ENCODE peak calls at places on chromosomes 3 and 15, in four cellular contexts. One of them, this sample, is unnamed.

GRCh38 chr3:134315286-134316106 is 58.8 kb downstream of the AMOTL2 start:
- DNase-seq in H7: no peak
- DNase-seq in GM06990: no peak
- DNase-seq in lower lobe of right lung: no peak
- DNase-seq in this sample: peak; percentile 99

GRCh38 chr15:62063851-62064635 is 2.7 kb upstream of the C2CD4A start:
- DNase-seq in GM06990: no peak
- DNase-seq in lower lobe of right lung: no peak
- DNase-seq in H7: no peak
- DNase-seq in this sample: peak; percentile 67

GRCh38 chr3:74613060-74613459 is 1.4 kb downstream of the CNTN3 start:
- DNase-seq in GM06990: no peak
- DNase-seq in lower lobe of right lung: no peak
- DNase-seq in H7: peak; percentile 5
- DNase-seq in this sample: no peak

GRCh38 chr15:101086394-101087171 is 165.3 kb downstream of the CHSY1 start:
- DNase-seq in H7: no peak
- DNase-seq in lower lobe of right lung: no peak
- DNase-seq in GM06990: no peak
- DNase-seq in this sample: no peak

GRCh38 chr3:101189786-101190185 is 130.6 kb downstream of the IMPG2 start:
- DNase-seq in lower lobe of right lung: no peak
- DNase-seq in H7: no peak
- DNase-seq in GM06990: no peak
- DNase-seq in this sample: no peak

GRCh38 chr3:50211930-50212329 is 6.9 kb downstream of the SLC38A3 start:
- DNase-seq in GM06990: no peak
- DNase-seq in lower lobe of right lung: no peak
- DNase-seq in H7: no peak
- DNase-seq in this sample: no peak

GRCh38 chr3:115403791-115404190 is 219.5 kb upstream of the GAP43 start:
- DNase-seq in H7: no peak
- DNase-seq in GM06990: no peak
- DNase-seq in lower lobe of right lung: no peak
- DNase-seq in this sample: no peak

GRCh38 chr3:122299872-122300460 is 25.1 kb upstream of the CSTA start:
- DNase-seq in lower lobe of right lung: no peak
- DNase-seq in H7: peak; percentile 69
- DNase-seq in GM06990: peak; percentile 30
- DNase-seq in this sample: no peak

DNA sequence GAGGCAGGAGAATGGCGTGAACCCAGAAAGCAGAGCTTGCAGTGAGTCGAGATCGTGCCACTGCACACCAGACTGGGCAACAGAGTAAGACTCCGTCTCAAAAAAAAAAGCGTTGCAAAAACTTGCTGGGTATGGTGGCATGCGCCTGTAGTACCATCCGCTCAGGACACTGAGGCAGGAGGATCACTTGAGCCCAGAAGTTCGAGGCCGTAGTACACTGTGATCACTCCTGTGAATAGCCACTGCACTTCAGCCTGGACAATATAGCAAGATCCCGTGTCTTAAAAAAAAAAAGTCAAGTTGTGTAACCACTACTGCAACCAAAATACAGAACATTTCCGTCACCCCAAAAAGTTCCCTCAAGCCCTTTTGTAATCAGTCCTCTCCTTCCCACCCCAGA is 1.5 kb downstream of the ARPC4 start:
- DNase-seq in GM06990: no peak
- DNase-seq in H7: no peak
- DNase-seq in lower lobe of right lung: no peak
- DNase-seq in this sample: no peak
- H3K27me3 ChIP-seq in GM06990: no peaks in the 10 kb centered on the region
- H3K27me3 ChIP-seq in H7: no peaks in the 10 kb centered on the region
- H3K27me3 ChIP-seq in lower lobe of right lung: no peaks in the 10 kb centered on the region
- H3K27me3 ChIP-seq in this sample: no peaks in the 10 kb centered on the region

DNA sequence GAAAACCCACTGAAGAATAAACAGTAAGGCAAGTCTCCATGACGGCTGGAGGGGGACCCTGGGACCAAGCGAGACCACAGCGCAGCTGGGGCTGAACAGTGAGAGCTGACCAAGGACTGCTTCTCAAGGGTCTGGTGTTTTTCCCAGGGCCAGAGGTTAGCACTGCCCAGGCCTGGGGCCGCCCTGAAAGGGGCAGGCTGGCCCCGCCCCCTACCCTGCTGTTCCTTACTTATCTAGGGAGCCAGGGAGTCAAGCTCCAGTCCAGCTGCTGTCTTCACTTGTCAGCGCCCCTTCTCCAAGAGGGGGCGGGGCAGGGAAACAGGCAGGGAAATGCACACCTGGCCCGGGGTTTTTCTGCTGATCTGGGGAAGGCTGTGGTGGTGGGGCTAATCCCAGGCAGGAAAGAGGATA is 51.6 kb upstream of the HACD2 start:
- DNase-seq in H7: peak; percentile 93
- DNase-seq in GM06990: no peak
- DNase-seq in lower lobe of right lung: no peak
- DNase-seq in this sample: no peak
- H3K27me3 ChIP-seq in H7: no peaks in the 10 kb centered on the region
- H3K27me3 ChIP-seq in GM06990: no peaks in the 10 kb centered on the region
- H3K27me3 ChIP-seq in lower lobe of right lung: no peaks in the 10 kb centered on the region
- H3K27me3 ChIP-seq in this sample: no peaks in the 10 kb centered on the region

GRCh38 chr15:37105795-37106333 is 5.5 kb upstream of the MEIS2 start:
- DNase-seq in H7: no peak
- DNase-seq in GM06990: no peak
- DNase-seq in lower lobe of right lung: no peak
- DNase-seq in this sample: no peak

GRCh38 chr15:37106490-37107001 is 6.2 kb upstream of the MEIS2 start:
- DNase-seq in H7: peak; percentile 75
- DNase-seq in lower lobe of right lung: no peak
- DNase-seq in GM06990: no peak
- DNase-seq in this sample: no peak

GRCh38 chr15:37103475-37104071 is 3.2 kb upstream of the MEIS2 start:
- DNase-seq in GM06990: no peak
- DNase-seq in lower lobe of right lung: no peak
- DNase-seq in H7: no peak
- DNase-seq in this sample: no peak

GRCh38 chr15:37102315-37103021 is 2.1 kb upstream of the MEIS2 start:
- DNase-seq in GM06990: no peak
- DNase-seq in H7: peak; percentile 80
- DNase-seq in lower lobe of right lung: no peak
- DNase-seq in this sample: no peak

DNA sequence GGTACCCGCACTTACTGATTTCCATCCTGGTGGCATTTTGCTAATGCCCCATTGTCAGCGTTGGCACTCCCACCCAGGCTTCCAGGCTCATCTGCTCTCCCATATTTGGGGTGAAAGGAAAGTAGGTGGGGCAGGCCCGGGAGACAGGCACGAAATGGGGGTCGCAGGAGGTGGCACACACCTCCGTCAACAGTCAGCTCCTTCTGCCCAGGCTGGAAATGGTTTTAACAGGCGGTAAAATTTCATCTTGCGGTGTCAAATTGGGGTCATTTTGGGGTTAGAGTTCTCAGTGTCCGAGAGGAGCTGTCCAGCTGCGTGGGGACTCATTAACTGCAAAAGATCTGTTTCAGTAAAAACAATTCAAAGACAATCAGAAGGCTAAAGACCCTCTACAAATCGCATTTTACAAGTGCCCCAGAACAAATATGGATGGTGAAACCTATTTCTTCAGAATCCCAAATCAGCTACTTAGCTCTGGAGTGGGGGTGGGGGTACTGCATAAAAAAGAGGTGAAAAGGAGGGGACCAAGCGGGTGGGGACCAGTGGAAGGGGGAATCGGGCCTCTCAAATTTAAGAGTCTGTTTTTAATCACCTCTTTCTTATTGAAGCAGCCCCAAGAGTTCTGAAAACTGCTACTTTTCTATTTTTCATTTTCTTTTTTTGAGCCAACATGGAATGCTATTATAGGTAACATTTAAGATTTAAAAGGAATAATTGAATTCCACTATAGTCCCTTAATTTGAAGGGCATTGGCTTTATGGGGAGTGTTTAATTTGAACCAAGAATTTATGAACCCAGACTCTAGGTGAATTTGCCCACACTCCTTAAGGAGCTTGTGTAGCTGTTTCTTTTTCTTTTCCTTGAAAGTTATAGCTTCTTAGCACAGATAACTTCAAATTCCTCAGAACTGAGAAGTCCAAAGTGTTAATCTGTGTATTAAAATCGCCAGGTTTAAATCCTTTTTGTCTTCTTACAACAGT is 4.4 kb upstream of the MEIS2 start:
- DNase-seq in lower lobe of right lung: no peak
- DNase-seq in GM06990: no peak
- DNase-seq in H7: peak; percentile 45
- DNase-seq in this sample: no peak
- H3K27me3 ChIP-seq in lower lobe of right lung: peaks cover 69% of the 10 kb centered on the region
- H3K27me3 ChIP-seq in GM06990: no peaks in the 10 kb centered on the region
- H3K27me3 ChIP-seq in H7: peaks cover 76% of the 10 kb centered on the region
- H3K27me3 ChIP-seq in this sample: peaks cover 24% of the 10 kb centered on the region

GRCh38 chr3:147409143-147410121 is at the start of gene ZIC1:
- DNase-seq in H7: peak; percentile 96
- DNase-seq in lower lobe of right lung: no peak
- DNase-seq in GM06990: no peak
- DNase-seq in this sample: peak; percentile 94

GRCh38 chr3:147406255-147407023 is at the start of gene ZIC4:
- DNase-seq in H7: peak; percentile 38
- DNase-seq in GM06990: no peak
- DNase-seq in lower lobe of right lung: no peak
- DNase-seq in this sample: peak; percentile 65

GRCh38 chr3:147407107-147407494 is 758 bp upstream of the ZIC4 start:
- DNase-seq in H7: peak; percentile 54
- DNase-seq in GM06990: no peak
- DNase-seq in lower lobe of right lung: no peak
- DNase-seq in this sample: peak; percentile 65

GRCh38 chr3:147408180-147409105 is 722 bp upstream of the ZIC1 start:
- DNase-seq in GM06990: no peak
- DNase-seq in H7: peak; percentile 73
- DNase-seq in lower lobe of right lung: no peak
- DNase-seq in this sample: peak; percentile 78

GRCh38 chr3:147407495-147408179 is 1.3 kb upstream of the ZIC4 start:
- DNase-seq in H7: no peak
- DNase-seq in GM06990: no peak
- DNase-seq in lower lobe of right lung: no peak
- DNase-seq in this sample: peak; percentile 50
- H3K27me3 ChIP-seq in H7: peaks cover 96% of the 10 kb centered on the region
- H3K27me3 ChIP-seq in GM06990: no peaks in the 10 kb centered on the region
- H3K27me3 ChIP-seq in lower lobe of right lung: peaks cover 100% of the 10 kb centered on the region
- H3K27me3 ChIP-seq in this sample: no peaks in the 10 kb centered on the region

DNA sequence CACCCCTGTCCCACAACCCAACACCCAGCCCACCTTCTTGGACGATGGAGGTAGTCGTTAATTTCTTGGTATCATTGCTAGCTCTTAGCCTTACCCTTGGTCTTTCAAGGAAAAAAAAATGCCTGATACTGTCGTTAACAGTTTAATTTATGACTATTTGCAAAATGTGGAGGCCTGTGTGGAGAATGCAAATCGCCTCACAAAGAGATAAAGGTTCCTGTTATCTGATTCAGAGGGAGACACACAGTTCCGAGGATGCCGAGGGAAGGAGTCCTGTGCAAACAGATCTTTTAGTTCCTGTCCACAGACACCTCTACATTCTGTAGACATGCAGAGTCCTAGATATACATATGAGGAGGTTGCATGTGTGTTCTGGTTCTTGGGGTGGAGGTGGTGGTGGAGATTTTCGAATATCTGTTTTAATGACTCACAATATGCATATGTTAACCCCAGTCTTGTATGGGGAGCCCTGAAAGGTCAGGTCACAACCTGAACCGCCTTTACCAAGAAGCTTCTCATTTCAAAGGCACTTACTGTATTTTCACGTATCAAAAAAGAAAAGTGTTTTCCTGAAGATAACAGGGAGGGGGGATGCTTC is 5.6 kb downstream of the NR2F2 start:
- DNase-seq in GM06990: no peak
- DNase-seq in H7: no peak
- DNase-seq in lower lobe of right lung: no peak
- DNase-seq in this sample: no peak
- H3K27me3 ChIP-seq in GM06990: no peaks in the 10 kb centered on the region
- H3K27me3 ChIP-seq in H7: peaks cover 93% of the 10 kb centered on the region
- H3K27me3 ChIP-seq in lower lobe of right lung: peaks cover 20% of the 10 kb centered on the region
- H3K27me3 ChIP-seq in this sample: no peaks in the 10 kb centered on the region

DNA sequence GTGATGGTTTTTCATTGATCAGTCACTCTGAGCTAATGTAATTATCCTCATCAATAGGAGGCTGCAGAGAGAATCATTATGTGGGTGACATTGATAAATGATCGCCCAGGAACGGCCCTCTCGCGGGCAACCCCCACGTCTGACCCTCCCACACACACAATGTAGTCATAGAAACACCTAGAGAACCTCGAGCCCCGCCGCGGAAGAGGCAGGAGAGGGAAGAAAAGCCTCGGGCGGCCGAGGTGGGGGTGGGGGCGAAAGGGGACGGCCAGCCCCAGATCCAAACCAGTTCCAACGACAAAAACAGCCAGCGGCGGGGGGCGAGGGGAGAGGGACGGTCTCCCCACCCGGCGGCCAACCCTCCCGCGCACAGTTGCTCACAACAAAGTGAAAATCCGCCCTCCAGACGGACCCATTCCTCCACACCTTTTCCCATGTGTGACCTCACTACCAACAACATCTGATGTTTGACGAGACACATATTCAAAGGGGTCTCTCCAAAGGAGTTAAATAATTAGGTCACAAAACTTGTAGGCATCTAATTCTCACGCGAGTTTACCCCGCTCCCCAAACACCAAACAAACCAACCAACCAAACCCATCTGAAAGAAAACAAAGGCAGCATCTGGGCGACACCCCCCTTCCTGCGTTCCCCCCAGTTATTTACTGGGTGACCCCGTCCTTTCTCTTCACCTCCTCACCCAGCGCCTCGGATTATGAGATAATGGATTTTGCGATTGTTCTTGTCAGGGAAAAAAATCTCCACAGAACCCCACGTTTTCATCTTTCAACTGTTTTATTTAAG is 212.9 kb downstream of the MEIS2 start:
- DNase-seq in GM06990: no peak
- DNase-seq in H7: peak; percentile 74
- DNase-seq in lower lobe of right lung: no peak
- DNase-seq in this sample: no peak
- H3K27me3 ChIP-seq in GM06990: no peaks in the 10 kb centered on the region
- H3K27me3 ChIP-seq in H7: peaks cover 91% of the 10 kb centered on the region
- H3K27me3 ChIP-seq in lower lobe of right lung: peaks cover 65% of the 10 kb centered on the region
- H3K27me3 ChIP-seq in this sample: peaks cover 13% of the 10 kb centered on the region